ENCODE peak calls at places on chromosomes 6 and 20, in ten cellular contexts. Y is NCI-H82; W is EH; X is CD8-positive, alpha-beta T cell; M is SJSA1; O is NCI-H1092 treated with DMSO at 0.1 percent for 48 hours; J is brain microvascular endothelial cell; F is hypothalamus; I is NCI-H2081; B is G401. R is an unnamed sample.

GRCh38 chr6:44219053-44219814 is 2.5 kb downstream of the MYMX start:
- DNase-seq in Y (peak), W (peak), X (no peak), M (peak), O (peak), J (no peak), F (no peak), I (peak), B (peak), R (peak)

GRCh38 chr6:91376686-91377085 is 789.8 kb upstream of the MAP3K7 start:
- DNase-seq in Y (no peak), W (no peak), X (no peak), M (no peak), O (peak), J (no peak), F (no peak), I (peak), B (peak), R (no peak)

GRCh38 chr20:20443509-20443908 is 75.6 kb downstream of the INSM1 start:
- DNase-seq in Y (no peak), W (no peak), X (no peak), M (no peak), O (no peak), J (no peak), F (no peak), I (no peak), B (no peak), R (no peak)

GRCh38 chr6:134145786-134146185 is 93.4 kb upstream of the SLC2A12 start:
- DNase-seq in Y (peak), W (peak), X (no peak), M (no peak), O (no peak), J (peak), F (no peak), I (no peak), B (no peak), R (no peak)

GRCh38 chr20:33373735-33374605 is 27.3 kb downstream of the CDK5RAP1 start:
- DNase-seq in Y (no peak), W (peak), X (no peak), M (peak), O (no peak), J (peak), F (no peak), I (peak), B (no peak), R (no peak)

GRCh38 chr6:100160913-100161312 is 166.9 kb upstream of the MCHR2 start:
- DNase-seq in Y (peak), W (no peak), X (no peak), M (no peak), O (peak), J (no peak), F (no peak), I (peak), B (no peak), R (no peak)

GRCh38 chr6:127022297-127022696 is 96.2 kb upstream of the RSPO3 start:
- DNase-seq in Y (peak), W (peak), X (no peak), M (no peak), O (peak), J (no peak), F (no peak), I (peak), B (peak), R (no peak)

GRCh38 chr6:137000825-137001224 is 43.9 kb downstream of the IL20RA start:
- DNase-seq in Y (no peak), W (no peak), X (no peak), M (no peak), O (no peak), J (no peak), F (no peak), I (no peak), B (no peak), R (no peak)

GRCh38 chr6:71410164-71410566 is 121.6 kb downstream of the OGFRL1 start:
- DNase-seq in Y (no peak), W (no peak), X (no peak), M (no peak), O (no peak), J (no peak), F (no peak), I (no peak), B (no peak), R (no peak)

GRCh38 chr6:170082067-170082466 is 208.8 kb downstream of the DLL1 start:
- DNase-seq in Y (no peak), W (no peak), X (no peak), M (peak), O (no peak), J (no peak), F (no peak), I (no peak), B (no peak), R (no peak)

GRCh38 chr6:127301199-127301700 is 34.6 kb downstream of the RNF146 start:
- DNase-seq in Y (no peak), W (peak), X (no peak), M (no peak), O (no peak), J (no peak), F (no peak), I (no peak), B (no peak), R (no peak)

GRCh38 chr6:138334963-138335362 is 42.7 kb upstream of the SMIM28 start:
- DNase-seq in Y (no peak), W (no peak), X (no peak), M (no peak), O (no peak), J (no peak), F (no peak), I (no peak), B (no peak), R (no peak)

R was measured in hippocampal formation.